ENCODE peak calls at places on chromosomes 6 and 20, in five cellular contexts. One of them, this sample, is unnamed.

GRCh38 chr6:16472349-16473069 is 234.1 kb downstream of the GMPR start:
- DNase-seq in activated gamma-delta T cell treated with Interleukin-2 at 50 U/mL for 16 hours: no peak
- DNase-seq in effector CD4-positive, alpha-beta T cell: no peak
- DNase-seq in activated naive CD8-positive, alpha-beta T cell treated with anti-CD3 and anti-CD28 coated beads, Interleukin-2, amount 10 ng/mL, durations not matched to agents 7 days and 5 days: no peak
- DNase-seq in H54: no peak
- DNase-seq in this sample: no peak

GRCh38 chr6:82370788-82371187 is 7.2 kb downstream of the TPBG start:
- DNase-seq in activated gamma-delta T cell treated with Interleukin-2 at 50 U/mL for 16 hours: no peak
- DNase-seq in H54: no peak
- DNase-seq in activated naive CD8-positive, alpha-beta T cell treated with anti-CD3 and anti-CD28 coated beads, Interleukin-2, amount 10 ng/mL, durations not matched to agents 7 days and 5 days: no peak
- DNase-seq in effector CD4-positive, alpha-beta T cell: no peak
- DNase-seq in this sample: no peak

GRCh38 chr6:5471637-5472430 is 210.5 kb downstream of the FARS2 start:
- DNase-seq in activated gamma-delta T cell treated with Interleukin-2 at 50 U/mL for 16 hours: no peak
- DNase-seq in activated naive CD8-positive, alpha-beta T cell treated with anti-CD3 and anti-CD28 coated beads, Interleukin-2, amount 10 ng/mL, durations not matched to agents 7 days and 5 days: no peak
- DNase-seq in effector CD4-positive, alpha-beta T cell: no peak
- DNase-seq in H54: no peak
- DNase-seq in this sample: no peak

GRCh38 chr20:56554869-56555268 is 21.8 kb downstream of the FAM209B start:
- DNase-seq in activated gamma-delta T cell treated with Interleukin-2 at 50 U/mL for 16 hours: no peak
- DNase-seq in H54: peak; percentile 70
- DNase-seq in effector CD4-positive, alpha-beta T cell: no peak
- DNase-seq in activated naive CD8-positive, alpha-beta T cell treated with anti-CD3 and anti-CD28 coated beads, Interleukin-2, amount 10 ng/mL, durations not matched to agents 7 days and 5 days: no peak
- DNase-seq in this sample: peak; percentile 34

GRCh38 chr20:22691369-22692118 is 107.2 kb upstream of the FOXA2 start:
- DNase-seq in activated gamma-delta T cell treated with Interleukin-2 at 50 U/mL for 16 hours: peak; percentile 17
- DNase-seq in activated naive CD8-positive, alpha-beta T cell treated with anti-CD3 and anti-CD28 coated beads, Interleukin-2, amount 10 ng/mL, durations not matched to agents 7 days and 5 days: peak; percentile 54
- DNase-seq in effector CD4-positive, alpha-beta T cell: peak; percentile 9
- DNase-seq in H54: peak; percentile 59
- DNase-seq in this sample: peak; percentile 64

GRCh38 chr6:146028250-146028789 is 542 bp upstream of the GRM1 start:
- DNase-seq in H54: no peak
- DNase-seq in activated gamma-delta T cell treated with Interleukin-2 at 50 U/mL for 16 hours: no peak
- DNase-seq in effector CD4-positive, alpha-beta T cell: peak; percentile 8
- DNase-seq in activated naive CD8-positive, alpha-beta T cell treated with anti-CD3 and anti-CD28 coated beads, Interleukin-2, amount 10 ng/mL, durations not matched to agents 7 days and 5 days: peak; percentile 74
- DNase-seq in this sample: peak; percentile 48

GRCh38 chr6:126811307-126811706 is 307.2 kb upstream of the RSPO3 start:
- DNase-seq in activated gamma-delta T cell treated with Interleukin-2 at 50 U/mL for 16 hours: no peak
- DNase-seq in activated naive CD8-positive, alpha-beta T cell treated with anti-CD3 and anti-CD28 coated beads, Interleukin-2, amount 10 ng/mL, durations not matched to agents 7 days and 5 days: no peak
- DNase-seq in H54: no peak
- DNase-seq in effector CD4-positive, alpha-beta T cell: no peak
- DNase-seq in this sample: no peak

GRCh38 chr20:61173966-61174725 is 77.9 kb upstream of the CDH4 start:
- DNase-seq in activated gamma-delta T cell treated with Interleukin-2 at 50 U/mL for 16 hours: no peak
- DNase-seq in effector CD4-positive, alpha-beta T cell: no peak
- DNase-seq in activated naive CD8-positive, alpha-beta T cell treated with anti-CD3 and anti-CD28 coated beads, Interleukin-2, amount 10 ng/mL, durations not matched to agents 7 days and 5 days: no peak
- DNase-seq in H54: no peak
- DNase-seq in this sample: no peak

GRCh38 chr20:48995599-48995998 is 50.5 kb upstream of the CSE1L start:
- DNase-seq in activated gamma-delta T cell treated with Interleukin-2 at 50 U/mL for 16 hours: no peak
- DNase-seq in H54: no peak
- DNase-seq in effector CD4-positive, alpha-beta T cell: no peak
- DNase-seq in activated naive CD8-positive, alpha-beta T cell treated with anti-CD3 and anti-CD28 coated beads, Interleukin-2, amount 10 ng/mL, durations not matched to agents 7 days and 5 days: no peak
- DNase-seq in this sample: no peak

GRCh38 chr6:74114428-74114827 is 418.4 kb downstream of the CD109 start:
- DNase-seq in effector CD4-positive, alpha-beta T cell: no peak
- DNase-seq in activated gamma-delta T cell treated with Interleukin-2 at 50 U/mL for 16 hours: no peak
- DNase-seq in activated naive CD8-positive, alpha-beta T cell treated with anti-CD3 and anti-CD28 coated beads, Interleukin-2, amount 10 ng/mL, durations not matched to agents 7 days and 5 days: no peak
- DNase-seq in H54: no peak
- DNase-seq in this sample: no peak